ENCODE peak calls at places on chromosomes 5 and 9, in four cellular contexts. B, X, A and P are unnamed samples.
A peak's percentile ranks its signal among the peaks of the same experiment; 100 is the strongest.

GRCh38 chr9:134056483-134057310 is 11.1 kb downstream of the BRD3 start:
- DNase-seq in B (peak; percentile 66), X (no peak), A (no peak), P (peak; percentile 90)

GRCh38 chr9:98795970-98796363 is 388 bp downstream of the ANKS6 start:
- DNase-seq in B (peak; percentile 77), X (peak; percentile 6), A (no peak), P (no peak)

GRCh38 chr5:156420665-156421064 is 93.7 kb downstream of the SGCD start:
- DNase-seq in B (no peak), X (peak; percentile 20), A (no peak), P (no peak)

GRCh38 chr5:32710335-32710858 is 724 bp upstream of the NPR3 start:
- DNase-seq in B (peak; percentile 69), X (no peak), A (peak; percentile 36), P (no peak)

GRCh38 chr5:142618125-142618524 is 67.8 kb downstream of the FGF1 start:
- DNase-seq in B (no peak), X (peak; percentile 79), A (peak; percentile 41), P (no peak)

GRCh38 chr5:13994606-13995336 is 50.3 kb upstream of the DNAH5 start:
- DNase-seq in B (no peak), X (peak; percentile 60), A (no peak), P (no peak)

GRCh38 chr5:179165421-179166170 is 105.4 kb downstream of the ZNF354C start:
- DNase-seq in B (peak; percentile 55), X (no peak), A (no peak), P (peak; percentile 86)

GRCh38 chr5:174083041-174083827 is 37.7 kb downstream of the NSG2 start:
- DNase-seq in B (no peak), X (no peak), A (no peak), P (no peak)

GRCh38 chr9:123097709-123098459 is 64.4 kb downstream of the GPR21 start:
- DNase-seq in B (no peak), X (no peak), A (no peak), P (no peak)

GRCh38 chr9:87535817-87536539 is 38.3 kb downstream of the DAPK1 start:
- DNase-seq in B (no peak), X (no peak), A (no peak), P (no peak)

GRCh38 chr5:17289681-17290619 is 72.5 kb downstream of the BASP1 start:
- DNase-seq in B (no peak), X (peak; percentile 54), A (no peak), P (no peak)

GRCh38 chr5:138109463-138110265 is 25.8 kb downstream of the WNT8A start:
- DNase-seq in B (no peak), X (no peak), A (no peak), P (no peak)

GRCh38 chr5:40733439-40733838 is 22.3 kb downstream of the TTC33 start:
- DNase-seq in B (no peak), X (no peak), A (no peak), P (no peak)

GRCh38 chr9:22682536-22683392 is 236.1 kb downstream of the DMRTA1 start:
- DNase-seq in B (no peak), X (peak; percentile 76), A (no peak), P (no peak)

GRCh38 chr5:84069608-84070179 is 315.0 kb downstream of the EDIL3 start:
- DNase-seq in B (no peak), X (no peak), A (no peak), P (peak; percentile 48)

GRCh38 chr9:91818226-91818587 is 131.8 kb downstream of the ROR2 start:
- DNase-seq in B (no peak), X (no peak), A (no peak), P (no peak)

GRCh38 chr5:4700082-4700481 is 440.0 kb upstream of the ADAMTS16 start:
- DNase-seq in B (peak; percentile 85), X (peak; percentile 65), A (peak; percentile 23), P (no peak)

GRCh38 chr9:135139366-135139965 is 52.0 kb downstream of the OLFM1 start:
- DNase-seq in B (no peak), X (no peak), A (no peak), P (no peak)

GRCh38 chr9:123174887-123175518 is 93.4 kb downstream of the STRBP start:
- DNase-seq in B (no peak), X (no peak), A (no peak), P (no peak)

GRCh38 chr9:97703437-97704326 is 6.5 kb upstream of the XPA start:
- DNase-seq in B (no peak), X (peak; percentile 82), A (no peak), P (no peak)

GRCh38 chr5:124639095-124639665 is 107.3 kb downstream of the ZNF608 start:
- DNase-seq in B (no peak), X (no peak), A (no peak), P (no peak)

GRCh38 chr5:22109315-22109714 is 743.8 kb downstream of the CDH12 start:
- DNase-seq in B (no peak), X (no peak), A (no peak), P (no peak)

GRCh38 chr5:90096415-90097081 is 313.0 kb downstream of the CETN3 start:
- DNase-seq in B (no peak), X (peak; percentile 30), A (peak; percentile 9), P (no peak)

GRCh38 chr5:8474569-8474930 is 605.6 kb downstream of the MTRR start:
- DNase-seq in B (no peak), X (no peak), A (no peak), P (no peak)

GRCh38 chr5:8478308-8478707 is 609.4 kb downstream of the MTRR start:
- DNase-seq in B (no peak), X (no peak), A (no peak), P (no peak)

GRCh38 chr5:8473016-8473415 is 604.1 kb downstream of the MTRR start:
- DNase-seq in B (no peak), X (no peak), A (no peak), P (no peak)

GRCh38 chr5:8470489-8470888 is 601.5 kb downstream of the MTRR start:
- DNase-seq in B (no peak), X (no peak), A (no peak), P (no peak)

DNA sequence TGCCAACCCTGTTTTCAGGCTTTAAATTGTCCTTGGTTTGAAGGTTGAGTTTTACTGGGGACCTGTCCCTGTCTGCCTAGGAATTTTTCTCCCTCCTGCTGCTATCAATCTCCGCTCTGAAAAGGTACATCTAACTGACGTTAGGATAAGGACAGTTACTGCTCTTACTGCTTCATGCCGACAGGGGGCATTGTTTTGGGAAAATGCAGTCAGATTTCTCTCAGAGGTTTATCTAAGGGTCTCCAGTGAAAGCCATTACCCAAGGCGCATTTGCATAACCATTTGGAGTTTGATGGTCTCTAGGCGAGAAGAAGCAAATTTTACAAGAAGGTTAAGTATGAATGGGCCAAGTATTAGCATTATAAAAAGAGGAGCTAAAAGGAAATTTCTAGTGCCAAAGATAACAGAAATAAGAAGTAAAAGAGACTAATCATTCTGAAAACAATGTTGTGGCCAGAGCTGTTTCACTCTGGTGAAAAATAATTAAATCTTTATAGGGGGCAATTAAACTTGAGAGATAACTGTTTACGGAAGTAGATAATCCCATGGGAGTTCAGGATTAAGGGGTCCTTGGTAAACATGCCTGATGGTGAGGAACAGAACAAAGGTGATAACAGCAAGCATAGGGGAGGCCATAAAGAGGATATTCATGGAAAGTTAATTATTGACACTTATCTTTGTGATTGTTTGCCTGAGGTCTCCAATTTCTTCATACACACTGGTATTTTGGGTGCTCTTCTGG is 605.0 kb downstream of the MTRR start:
- DNase-seq in B (no peak), X (no peak), A (no peak), P (no peak)
- TF ChIP-seq CTCF in B (no peak), X (peak; percentile 18), A (no peak), P (peak; percentile 60)

DNA sequence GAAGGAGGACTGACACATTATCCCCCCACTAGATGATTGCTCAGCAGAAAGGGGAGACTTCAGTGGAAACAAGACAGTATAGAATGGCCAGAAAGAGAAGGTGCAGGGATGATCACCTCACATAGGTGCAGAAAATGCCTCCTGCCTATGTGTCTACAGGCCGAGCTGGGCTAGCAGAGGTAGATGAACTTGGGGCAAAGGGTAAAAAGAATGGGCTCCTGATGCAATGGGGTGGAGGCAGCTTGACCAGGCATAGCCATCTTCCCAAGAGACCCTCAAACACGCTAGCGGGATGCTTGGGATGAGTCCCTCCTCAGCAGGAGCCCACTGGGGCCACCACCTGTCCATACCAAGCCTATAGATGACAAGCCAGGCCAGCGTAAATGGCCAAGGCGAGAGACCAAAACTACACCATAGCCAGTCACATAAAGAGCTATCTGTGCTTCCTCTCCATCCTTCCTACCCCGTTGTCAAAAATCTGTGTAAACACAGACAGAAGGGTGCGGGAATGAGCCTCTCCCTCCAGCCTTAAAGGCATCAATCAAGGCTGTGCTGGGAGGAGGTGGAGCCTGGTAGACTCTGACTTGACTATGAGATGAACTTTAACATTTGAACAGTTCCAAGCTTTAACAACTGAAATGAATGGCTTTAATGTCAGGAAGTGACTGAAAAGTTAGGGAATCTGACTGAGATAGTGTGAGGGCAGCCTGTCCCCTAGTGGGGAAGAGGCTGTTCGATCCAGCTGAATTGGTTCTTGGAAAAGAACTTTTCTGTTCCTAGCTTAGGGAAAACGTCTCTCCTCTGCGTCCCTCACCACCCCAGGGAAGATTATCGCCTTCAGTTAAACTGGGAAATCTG is 10.4 kb downstream of the C9orf152 start:
- DNase-seq in B (no peak), X (no peak), A (no peak), P (no peak)
- TF ChIP-seq CTCF in B (peak; percentile 36), X (peak; percentile 59), A (peak; percentile 51), P (peak; percentile 65)

GRCh38 chr5:37554938-37555337 is 175.8 kb downstream of the WDR70 start:
- DNase-seq in B (no peak), X (no peak), A (no peak), P (no peak)
- TF ChIP-seq CTCF in B (peak; percentile 38), X (peak; percentile 38), A (peak; percentile 4), P (peak; percentile 62)

DNA sequence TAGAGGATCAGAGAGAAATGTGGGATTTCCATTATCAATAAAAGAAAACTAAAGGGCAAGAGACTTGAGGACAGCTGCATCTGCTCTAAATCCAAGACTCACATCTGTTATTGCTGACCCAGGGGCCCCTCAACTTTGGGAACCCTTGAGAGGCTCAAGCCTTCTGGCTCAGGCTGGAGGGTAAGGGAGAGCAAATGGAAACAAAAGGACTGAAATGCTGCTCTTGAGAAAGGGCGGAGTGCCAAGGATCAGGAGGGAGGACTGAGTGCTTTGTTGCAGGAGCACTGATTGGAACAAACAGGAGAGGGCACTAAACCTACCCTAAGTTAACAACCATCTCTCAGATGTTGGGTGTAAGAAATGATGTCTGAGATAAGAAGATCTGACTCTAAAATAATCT is 372.2 kb downstream of the NTRK2 start:
- DNase-seq in B (no peak), X (no peak), A (no peak), P (no peak)
- TF ChIP-seq CTCF in B (no peak), X (no peak), A (no peak), P (no peak)

GRCh38 chr5:148372331-148372730 is 11.4 kb upstream of the FBXO38 start:
- DNase-seq in B (no peak), X (no peak), A (no peak), P (no peak)

GRCh38 chr5:148364343-148364742 is 19.4 kb upstream of the FBXO38 start:
- DNase-seq in B (no peak), X (no peak), A (no peak), P (no peak)

GRCh38 chr5:148372883-148373282 is 10.9 kb upstream of the FBXO38 start:
- DNase-seq in B (no peak), X (peak; percentile 11), A (no peak), P (no peak)

GRCh38 chr5:148368299-148368698 is 15.5 kb upstream of the FBXO38 start:
- DNase-seq in B (no peak), X (no peak), A (no peak), P (no peak)
- TF ChIP-seq CTCF in B (no peak), X (no peak), A (no peak), P (no peak)

GRCh38 chr5:73422164-73422563 is 26.4 kb downstream of the FOXD1 start:
- DNase-seq in B (no peak), X (no peak), A (no peak), P (no peak)
- TF ChIP-seq CTCF in B (no peak), X (peak; percentile 6), A (no peak), P (peak; percentile 51)

GRCh38 chr9:120863833-120864232 is 13.2 kb downstream of the PHF19 start:
- DNase-seq in B (peak; percentile 18), X (no peak), A (no peak), P (no peak)
- TF ChIP-seq CTCF in B (no peak), X (no peak), A (no peak), P (peak; percentile 13)